ENCODE peak calls at places on chromosomes 3 and 15, in six cellular contexts. One of them, this sample, is unnamed. For H3K4me1 and H3K9me3, the result is how much of the 10 kb centered on the place peaks cover.

GRCh38 chr3:16374047-16375019 is 109.3 kb downstream of the OXNAD1 start:
- DNase-seq in suprapubic skin: no peak
- DNase-seq in A549: no peak
- DNase-seq in HepG2: no peak
- DNase-seq in GM12878: no peak
- DNase-seq in stomach: no peak
- DNase-seq in this sample: no peak

GRCh38 chr15:31338879-31339557 is 12.4 kb downstream of the KLF13 start:
- DNase-seq in stomach: no peak
- DNase-seq in A549: peak
- DNase-seq in suprapubic skin: no peak
- DNase-seq in GM12878: peak
- DNase-seq in HepG2: peak
- DNase-seq in this sample: peak

GRCh38 chr3:129058441-129059194 is 2.0 kb upstream of the GP9 start:
- DNase-seq in GM12878: peak
- DNase-seq in A549: no peak
- DNase-seq in HepG2: no peak
- DNase-seq in suprapubic skin: no peak
- DNase-seq in stomach: peak
- DNase-seq in this sample: no peak

GRCh38 chr15:46343527-46343926 is 708.7 kb downstream of the SQOR start:
- DNase-seq in A549: no peak
- DNase-seq in suprapubic skin: no peak
- DNase-seq in stomach: no peak
- DNase-seq in HepG2: no peak
- DNase-seq in GM12878: no peak
- DNase-seq in this sample: no peak

GRCh38 chr3:99191186-99191585 is 289.7 kb upstream of the DCBLD2 start:
- DNase-seq in suprapubic skin: no peak
- DNase-seq in stomach: no peak
- DNase-seq in HepG2: no peak
- DNase-seq in GM12878: no peak
- DNase-seq in A549: no peak
- DNase-seq in this sample: no peak

GRCh38 chr3:28206479-28206878 is 34.9 kb upstream of the CMC1 start:
- DNase-seq in A549: no peak
- DNase-seq in GM12878: no peak
- DNase-seq in stomach: no peak
- DNase-seq in suprapubic skin: no peak
- DNase-seq in HepG2: no peak
- DNase-seq in this sample: no peak

GRCh38 chr15:61226313-61227250 is 2.5 kb downstream of the RORA start:
- DNase-seq in suprapubic skin: no peak
- DNase-seq in A549: no peak
- DNase-seq in stomach: no peak
- DNase-seq in GM12878: no peak
- DNase-seq in HepG2: no peak
- DNase-seq in this sample: no peak

GRCh38 chr3:112096176-112096575 is 10.0 kb downstream of the C3orf52 start:
- DNase-seq in HepG2: no peak
- DNase-seq in GM12878: no peak
- DNase-seq in suprapubic skin: no peak
- DNase-seq in A549: no peak
- DNase-seq in stomach: no peak
- DNase-seq in this sample: no peak

GRCh38 chr15:38707802-38708671 is 143.4 kb upstream of the RASGRP1 start:
- DNase-seq in HepG2: peak
- DNase-seq in A549: peak
- DNase-seq in stomach: peak
- DNase-seq in suprapubic skin: no peak
- DNase-seq in GM12878: no peak
- DNase-seq in this sample: no peak

GRCh38 chr15:78347586-78348543 is 7.7 kb downstream of the CRABP1 start:
- DNase-seq in suprapubic skin: no peak
- DNase-seq in stomach: no peak
- DNase-seq in GM12878: no peak
- DNase-seq in HepG2: no peak
- DNase-seq in A549: no peak
- DNase-seq in this sample: no peak

GRCh38 chr3:99429501-99429900 is 208.9 kb upstream of the COL8A1 start:
- DNase-seq in A549: no peak
- DNase-seq in stomach: no peak
- DNase-seq in GM12878: no peak
- DNase-seq in HepG2: no peak
- DNase-seq in suprapubic skin: no peak
- DNase-seq in this sample: no peak

DNA sequence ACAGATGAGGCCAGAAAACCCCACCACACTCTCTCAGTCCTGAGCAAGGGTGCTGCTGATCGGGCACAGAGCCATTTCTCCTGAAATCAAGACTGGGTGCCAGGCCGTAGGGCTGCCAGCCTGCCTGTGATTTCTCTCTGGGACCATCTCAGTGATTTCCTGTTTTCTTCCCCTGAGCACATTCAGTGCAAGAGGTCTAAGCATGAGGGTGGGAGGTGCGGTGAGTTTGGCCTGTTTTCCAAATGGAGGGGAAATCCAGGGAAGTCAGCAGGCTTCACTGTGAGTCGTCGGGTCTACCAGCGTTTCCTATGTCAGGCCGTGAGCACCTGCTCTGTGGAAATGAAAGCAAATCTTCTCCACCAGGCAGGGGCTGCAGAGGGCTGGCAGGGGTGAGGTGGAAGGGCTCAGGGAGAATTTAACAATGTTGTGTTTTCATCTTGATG is 82.3 kb downstream of the ST6GAL1 start:
- DNase-seq in stomach: no peak
- DNase-seq in HepG2: no peak
- DNase-seq in A549: no peak
- DNase-seq in suprapubic skin: no peak
- DNase-seq in GM12878: no peak
- DNase-seq in this sample: no peak
- H3K4me1 ChIP-seq in stomach: under half
- H3K4me1 ChIP-seq in HepG2: under half
- H3K4me1 ChIP-seq in A549: under half
- H3K4me1 ChIP-seq in suprapubic skin: under half
- H3K4me1 ChIP-seq in GM12878: half or more
- H3K4me1 ChIP-seq in this sample: under half

GRCh38 chr3:53032609-53033008 is 13.3 kb downstream of the SFMBT1 start:
- DNase-seq in suprapubic skin: no peak
- DNase-seq in A549: no peak
- DNase-seq in GM12878: no peak
- DNase-seq in stomach: no peak
- DNase-seq in HepG2: no peak
- DNase-seq in this sample: no peak
- H3K9me3 ChIP-seq in suprapubic skin: under half
- H3K9me3 ChIP-seq in A549: under half
- H3K9me3 ChIP-seq in GM12878: under half
- H3K9me3 ChIP-seq in stomach: under half
- H3K9me3 ChIP-seq in HepG2: under half
- H3K9me3 ChIP-seq in this sample: under half

DNA sequence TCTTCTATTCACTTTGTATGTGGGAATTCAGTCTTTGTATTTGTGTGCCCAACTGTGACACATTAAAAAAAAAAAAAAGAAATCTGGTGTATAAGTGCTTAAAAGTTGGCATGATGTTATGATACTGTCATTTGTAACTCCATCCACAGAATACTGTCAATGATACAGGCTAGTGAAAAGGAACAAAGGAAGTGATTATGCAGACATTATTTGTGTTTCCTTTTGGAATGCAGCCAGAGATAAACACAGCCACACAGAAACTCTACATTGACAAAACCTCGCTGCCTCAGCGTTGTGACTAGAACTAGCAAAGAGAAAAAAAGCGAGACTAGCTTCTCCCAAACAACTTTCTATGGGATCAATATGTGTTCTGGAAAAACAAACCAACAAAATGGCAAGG is 519.2 kb upstream of the AGTR1 start:
- DNase-seq in stomach: no peak
- DNase-seq in A549: no peak
- DNase-seq in suprapubic skin: no peak
- DNase-seq in HepG2: peak
- DNase-seq in GM12878: no peak
- DNase-seq in this sample: no peak
- TF ChIP-seq EP300 in stomach: no peak
- TF ChIP-seq EP300 in A549: no peak
- TF ChIP-seq EP300 in suprapubic skin: no peak
- TF ChIP-seq EP300 in HepG2: no peak
- TF ChIP-seq EP300 in GM12878: no peak
- TF ChIP-seq EP300 in this sample: no peak

DNA sequence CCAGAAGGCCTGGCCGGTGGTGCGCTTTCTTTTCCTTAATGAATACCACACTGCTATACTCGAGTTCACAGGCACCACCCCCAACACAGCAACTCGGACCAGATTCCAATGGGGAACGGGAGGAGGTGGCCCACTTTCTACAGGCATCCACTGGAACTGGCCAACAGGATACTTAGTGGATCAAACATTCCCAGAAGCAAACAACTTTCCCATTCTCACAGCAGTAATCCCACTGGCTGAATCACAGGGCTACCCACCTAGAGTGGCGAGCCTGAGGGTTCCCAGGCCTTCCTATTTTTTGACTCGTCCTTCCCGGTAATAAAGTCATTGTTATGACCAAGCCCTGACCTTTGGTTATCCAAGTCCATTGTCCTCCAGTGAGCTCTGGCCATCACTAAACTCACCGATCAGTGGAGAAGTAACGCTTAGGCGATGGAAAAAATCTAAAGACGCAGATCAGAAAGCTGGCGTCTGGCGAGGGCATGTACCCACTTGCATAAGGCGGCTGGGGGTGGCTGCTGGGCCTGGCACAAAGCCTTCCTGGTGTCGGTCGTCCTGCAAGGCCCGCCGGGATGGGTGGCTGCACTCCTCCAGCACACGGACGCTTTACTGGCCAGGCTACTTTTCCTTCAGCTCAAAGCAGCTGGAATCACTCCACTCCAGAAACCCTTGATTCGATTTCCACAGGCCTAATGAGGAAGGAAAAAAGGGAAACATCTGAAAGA is 1.2 kb downstream of the EOGT start:
- DNase-seq in GM12878: no peak
- DNase-seq in HepG2: no peak
- DNase-seq in stomach: no peak
- DNase-seq in A549: no peak
- DNase-seq in suprapubic skin: no peak
- DNase-seq in this sample: peak
- H3K4me1 ChIP-seq in GM12878: under half
- H3K4me1 ChIP-seq in HepG2: under half
- H3K4me1 ChIP-seq in stomach: under half
- H3K4me1 ChIP-seq in A549: under half
- H3K4me1 ChIP-seq in suprapubic skin: under half
- H3K4me1 ChIP-seq in this sample: under half

DNA sequence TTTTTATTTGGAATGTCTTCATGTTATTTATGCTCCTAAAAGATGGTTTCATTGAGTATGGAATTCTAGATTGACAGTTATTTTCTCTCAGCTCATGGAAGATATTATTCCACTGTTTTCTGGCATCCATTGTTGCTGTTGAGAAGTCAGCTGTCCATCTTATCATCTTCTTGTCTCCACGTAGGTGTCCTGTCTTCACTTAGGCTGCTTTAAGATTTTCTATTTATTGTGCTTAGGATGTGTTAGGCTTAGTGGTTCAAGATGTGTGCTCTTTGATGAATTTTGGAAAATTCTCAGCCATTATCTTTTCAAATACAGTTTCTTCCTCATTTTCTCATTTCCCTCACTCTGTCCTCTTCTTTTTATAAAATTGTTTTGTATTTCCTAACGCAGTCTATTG is 52.0 kb downstream of the SNRK start:
- DNase-seq in GM12878: no peak
- DNase-seq in stomach: no peak
- DNase-seq in A549: no peak
- DNase-seq in suprapubic skin: no peak
- DNase-seq in HepG2: no peak
- DNase-seq in this sample: no peak
- H3K9me3 ChIP-seq in GM12878: under half
- H3K9me3 ChIP-seq in stomach: under half
- H3K9me3 ChIP-seq in A549: under half
- H3K9me3 ChIP-seq in suprapubic skin: under half
- H3K9me3 ChIP-seq in HepG2: under half
- H3K9me3 ChIP-seq in this sample: under half

GRCh38 chr3:138468451-138468850 is 34.0 kb downstream of the ESYT3 start:
- DNase-seq in A549: no peak
- DNase-seq in suprapubic skin: no peak
- DNase-seq in GM12878: no peak
- DNase-seq in HepG2: no peak
- DNase-seq in stomach: no peak
- DNase-seq in this sample: no peak

GRCh38 chr3:138470687-138471086 is 36.3 kb downstream of the ESYT3 start:
- DNase-seq in HepG2: no peak
- DNase-seq in GM12878: no peak
- DNase-seq in A549: no peak
- DNase-seq in suprapubic skin: no peak
- DNase-seq in stomach: no peak
- DNase-seq in this sample: no peak

GRCh38 chr3:138467905-138468304 is 33.5 kb downstream of the ESYT3 start:
- DNase-seq in suprapubic skin: no peak
- DNase-seq in HepG2: no peak
- DNase-seq in stomach: no peak
- DNase-seq in A549: no peak
- DNase-seq in GM12878: no peak
- DNase-seq in this sample: no peak

GRCh38 chr3:138469869-138470268 is 35.5 kb downstream of the ESYT3 start:
- DNase-seq in A549: no peak
- DNase-seq in GM12878: no peak
- DNase-seq in HepG2: no peak
- DNase-seq in stomach: no peak
- DNase-seq in suprapubic skin: no peak
- DNase-seq in this sample: no peak

DNA sequence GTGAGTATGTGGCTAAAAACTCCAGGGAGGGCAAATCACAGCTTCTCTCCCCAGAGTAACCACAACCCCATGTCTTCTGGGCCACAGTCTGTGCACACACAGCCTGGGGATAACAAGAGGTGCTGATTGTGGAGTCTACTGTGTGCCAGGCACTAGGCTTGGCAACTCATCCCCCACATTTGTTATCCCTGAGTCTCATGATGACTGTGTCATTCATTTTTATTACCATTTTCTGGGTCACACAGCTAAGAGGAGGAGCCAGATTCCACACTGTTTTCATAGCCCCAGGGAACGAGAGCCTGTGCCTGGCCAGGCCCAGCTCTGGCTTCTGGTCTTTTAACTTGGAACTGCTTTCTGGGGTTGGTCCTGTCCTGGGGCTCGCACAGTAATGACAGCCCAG is 34.5 kb downstream of the ESYT3 start:
- DNase-seq in GM12878: no peak
- DNase-seq in stomach: no peak
- DNase-seq in A549: no peak
- DNase-seq in suprapubic skin: no peak
- DNase-seq in HepG2: no peak
- DNase-seq in this sample: no peak
- TF ChIP-seq EP300 in GM12878: no peak
- TF ChIP-seq EP300 in stomach: no peak
- TF ChIP-seq EP300 in A549: no peak
- TF ChIP-seq EP300 in suprapubic skin: no peak
- TF ChIP-seq EP300 in HepG2: no peak
- TF ChIP-seq EP300 in this sample: no peak

This sample was measured in ovary.